ENCODE peak calls at places on chromosomes 3 and 15, in four cellular contexts. O is astrocyte of the spinal cord, U is AG09309, X is stomach. D is an unnamed sample.

GRCh38 chr15:38565287-38565670 is 665 bp upstream of the RASGRP1 start:
- DNase-seq in O (no peak), U (no peak), X (no peak), D (no peak)

GRCh38 chr3:166837535-166837934 is 542.6 kb downstream of the ZBBX start:
- DNase-seq in O (peak), U (no peak), X (no peak), D (peak)

GRCh38 chr3:5217824-5218595 is 30.5 kb downstream of the EDEM1 start:
- DNase-seq in O (peak), U (no peak), X (no peak), D (peak)

GRCh38 chr3:86578071-86578470 is 412.9 kb downstream of the VGLL3 start:
- DNase-seq in O (no peak), U (no peak), X (no peak), D (no peak)

GRCh38 chr3:63800097-63800496 is 19.0 kb upstream of the C3orf49 start:
- DNase-seq in O (no peak), U (no peak), X (no peak), D (no peak)

GRCh38 chr3:65583203-65583602 is 455.5 kb downstream of the MAGI1 start:
- DNase-seq in O (no peak), U (no peak), X (no peak), D (no peak)

GRCh38 chr3:168984872-168985271 is 678.6 kb downstream of the MECOM start:
- DNase-seq in O (no peak), U (no peak), X (no peak), D (no peak)

GRCh38 chr3:157572559-157573270 is 69.5 kb upstream of the VEPH1 start:
- DNase-seq in O (peak), U (peak), X (no peak), D (peak)

GRCh38 chr3:170448530-170449110 is 30.0 kb downstream of the CLDN11 start:
- DNase-seq in O (no peak), U (no peak), X (no peak), D (no peak)

GRCh38 chr15:79811406-79812405 is 85.1 kb downstream of the MTHFS start:
- DNase-seq in O (peak), U (peak), X (peak), D (peak)

GRCh38 chr15:64653757-64654156 is 121.6 kb downstream of the RBPMS2 start:
- DNase-seq in O (peak), U (no peak), X (no peak), D (peak)

GRCh38 chr3:53996153-53996861 is 104.6 kb upstream of the SELENOK start:
- DNase-seq in O (no peak), U (no peak), X (no peak), D (no peak)

GRCh38 chr3:158679547-158680000 is 7.1 kb upstream of the LXN start:
- DNase-seq in O (peak), U (no peak), X (no peak), D (peak)

GRCh38 chr15:77044228-77045042 is 26.5 kb downstream of the TSPAN3 start:
- DNase-seq in O (no peak), U (no peak), X (no peak), D (no peak)

GRCh38 chr3:192887047-192887446 is 30.6 kb downstream of the MB21D2 start:
- DNase-seq in O (peak), U (no peak), X (no peak), D (peak)

GRCh38 chr15:85579957-85580694 is 199.7 kb downstream of the AKAP13 start:
- DNase-seq in O (peak), U (no peak), X (peak), D (peak)

GRCh38 chr15:83210619-83211018 is 3.0 kb upstream of the HDGFL3 start:
- DNase-seq in O (peak), U (no peak), X (no peak), D (peak)

GRCh38 chr3:151743860-151744259 is 10.1 kb downstream of the AADACL2 start:
- DNase-seq in O (no peak), U (no peak), X (no peak), D (no peak)

GRCh38 chr3:175150812-175151411 is 291.8 kb downstream of the NAALADL2 start:
- DNase-seq in O (peak), U (no peak), X (no peak), D (no peak)

GRCh38 chr3:147924755-147925154 is 515.6 kb downstream of the ZIC1 start:
- DNase-seq in O (no peak), U (no peak), X (no peak), D (peak)

GRCh38 chr3:173770011-173770410 is 372.5 kb downstream of the NLGN1 start:
- DNase-seq in O (peak), U (peak), X (no peak), D (peak)

GRCh38 chr3:150913174-150913922 is 8.1 kb upstream of the MINDY4B start:
- DNase-seq in O (no peak), U (no peak), X (no peak), D (no peak)

GRCh38 chr15:64144565-64145281 is 6.8 kb upstream of the SNX22 start:
- DNase-seq in O (no peak), U (no peak), X (no peak), D (no peak)

GRCh38 chr15:68767833-68768232 is 52.9 kb downstream of the ANP32A start:
- DNase-seq in O (no peak), U (no peak), X (no peak), D (no peak)

GRCh38 chr3:173465112-173465511 is 67.6 kb downstream of the NLGN1 start:
- DNase-seq in O (peak), U (peak), X (no peak), D (peak)

GRCh38 chr15:69497634-69498033 is 45.0 kb downstream of the RPLP1 start:
- DNase-seq in O (no peak), U (no peak), X (no peak), D (no peak)

GRCh38 chr15:50234764-50235163 is 30.8 kb downstream of the HDC start:
- DNase-seq in O (no peak), U (no peak), X (no peak), D (no peak)

DNA sequence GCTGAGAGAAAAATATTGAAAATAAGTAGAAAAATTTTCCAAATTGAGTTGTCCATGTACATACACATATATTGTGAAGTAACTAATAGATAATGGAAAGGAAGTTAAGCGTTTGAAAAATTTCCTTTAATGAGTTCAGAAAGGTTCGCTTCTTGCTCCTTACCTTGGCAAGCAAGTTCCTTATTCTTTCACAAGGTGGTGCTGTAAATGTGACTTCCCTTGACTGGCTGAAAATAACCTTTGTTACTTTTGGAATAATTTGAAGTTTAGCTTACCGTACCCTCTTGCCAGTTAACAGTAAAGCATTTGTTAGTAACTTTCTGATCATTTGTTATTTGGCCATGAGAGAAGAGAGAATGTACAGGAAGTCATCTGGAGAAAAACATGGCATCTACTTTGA is 41.6 kb downstream of the PYDC2 start:
- DNase-seq in O (peak), U (no peak), X (no peak), D (no peak)
- TF ChIP-seq CTCF in O (peak), U (peak), X (no peak), D (peak)

GRCh38 chr3:149579838-149580542 is 77.8 kb downstream of the WWTR1 start:
- DNase-seq in O (peak), U (no peak), X (no peak), D (peak)

GRCh38 chr3:149581681-149582349 is 76.0 kb downstream of the WWTR1 start:
- DNase-seq in O (peak), U (peak), X (no peak), D (peak)

GRCh38 chr3:149577801-149578200 is 80.0 kb downstream of the WWTR1 start:
- DNase-seq in O (no peak), U (no peak), X (no peak), D (no peak)

GRCh38 chr3:149581248-149581647 is 76.6 kb downstream of the WWTR1 start:
- DNase-seq in O (peak), U (peak), X (no peak), D (peak)

DNA sequence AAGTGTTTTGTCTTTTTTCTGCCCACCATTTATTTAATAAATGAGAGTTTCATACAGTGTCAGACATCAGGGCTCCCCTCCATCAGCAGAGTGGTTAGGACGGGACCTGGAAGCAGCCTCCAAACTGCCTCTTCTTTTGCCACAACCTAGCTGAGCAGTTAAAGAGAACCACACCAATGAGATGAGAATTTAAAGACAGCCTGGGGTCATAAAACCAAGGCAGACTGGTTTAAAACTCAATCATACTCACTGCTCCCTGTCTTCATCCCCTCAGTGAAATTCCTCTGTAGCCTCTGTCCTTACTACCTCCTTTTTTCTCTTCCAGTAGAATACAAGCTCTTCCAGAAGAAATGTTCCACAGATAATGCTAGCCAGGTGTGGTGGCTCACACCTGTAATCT is 78.7 kb downstream of the WWTR1 start:
- DNase-seq in O (no peak), U (no peak), X (no peak), D (no peak)
- H3K4me3 ChIP-seq in O (no peak), U (no peak), X (no peak), D (no peak)

GRCh38 chr15:45611305-45611704 is 23.5 kb upstream of the SQOR start:
- DNase-seq in O (peak), U (no peak), X (no peak), D (peak)
- TF ChIP-seq CTCF in O (peak), U (peak), X (no peak), D (peak)

GRCh38 chr15:29675791-29676301 is 146.4 kb downstream of the TJP1 start:
- DNase-seq in O (no peak), U (no peak), X (no peak), D (no peak)
- H3K4me3 ChIP-seq in O (peak), U (peak), X (peak), D (peak)

GRCh38 chr3:128369881-128370642 is 96.6 kb downstream of the DNAJB8 start:
- DNase-seq in O (no peak), U (no peak), X (no peak), D (no peak)
- TF ChIP-seq CTCF in O (no peak), U (no peak), X (no peak), D (no peak)

DNA sequence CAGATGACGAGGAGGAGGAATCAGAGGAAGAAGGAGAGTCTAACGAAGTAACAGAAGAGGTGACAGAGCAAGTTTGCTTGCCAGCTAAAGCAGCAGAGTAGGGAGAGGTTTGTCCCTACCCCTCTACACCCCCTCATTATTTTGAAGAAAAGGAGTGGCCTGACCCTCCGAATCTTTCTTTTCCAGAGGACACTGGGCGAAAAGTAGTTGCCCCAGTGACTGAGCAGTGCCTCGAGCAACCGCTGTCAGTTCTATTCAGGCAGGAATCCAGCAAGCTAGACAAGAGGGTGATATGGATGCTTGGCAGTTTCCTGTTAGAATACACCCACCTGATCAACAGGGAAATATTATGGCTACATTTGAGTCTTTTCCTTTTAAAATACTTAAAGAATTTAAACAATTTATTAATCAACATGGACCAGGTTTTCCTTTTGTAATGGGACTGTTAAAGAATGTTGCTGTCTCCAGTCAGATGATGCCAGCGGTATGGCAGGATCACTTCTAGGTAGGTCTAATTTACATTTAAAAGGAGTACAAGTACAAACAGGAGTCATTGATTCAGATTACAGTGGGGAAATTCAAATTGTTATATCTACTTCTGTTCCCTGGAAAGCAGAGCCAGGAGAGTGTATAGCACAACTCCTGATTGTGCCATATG is 31.9 kb upstream of the ACVR2B start:
- DNase-seq in O (no peak), U (no peak), X (no peak), D (no peak)
- H3K4me3 ChIP-seq in O (no peak), U (no peak), X (peak), D (no peak)

GRCh38 chr15:47983533-47983932 is 137.3 kb upstream of the SLC24A5 start:
- DNase-seq in O (no peak), U (no peak), X (no peak), D (peak)
- TF ChIP-seq CTCF in O (no peak), U (no peak), X (no peak), D (no peak)

DNA sequence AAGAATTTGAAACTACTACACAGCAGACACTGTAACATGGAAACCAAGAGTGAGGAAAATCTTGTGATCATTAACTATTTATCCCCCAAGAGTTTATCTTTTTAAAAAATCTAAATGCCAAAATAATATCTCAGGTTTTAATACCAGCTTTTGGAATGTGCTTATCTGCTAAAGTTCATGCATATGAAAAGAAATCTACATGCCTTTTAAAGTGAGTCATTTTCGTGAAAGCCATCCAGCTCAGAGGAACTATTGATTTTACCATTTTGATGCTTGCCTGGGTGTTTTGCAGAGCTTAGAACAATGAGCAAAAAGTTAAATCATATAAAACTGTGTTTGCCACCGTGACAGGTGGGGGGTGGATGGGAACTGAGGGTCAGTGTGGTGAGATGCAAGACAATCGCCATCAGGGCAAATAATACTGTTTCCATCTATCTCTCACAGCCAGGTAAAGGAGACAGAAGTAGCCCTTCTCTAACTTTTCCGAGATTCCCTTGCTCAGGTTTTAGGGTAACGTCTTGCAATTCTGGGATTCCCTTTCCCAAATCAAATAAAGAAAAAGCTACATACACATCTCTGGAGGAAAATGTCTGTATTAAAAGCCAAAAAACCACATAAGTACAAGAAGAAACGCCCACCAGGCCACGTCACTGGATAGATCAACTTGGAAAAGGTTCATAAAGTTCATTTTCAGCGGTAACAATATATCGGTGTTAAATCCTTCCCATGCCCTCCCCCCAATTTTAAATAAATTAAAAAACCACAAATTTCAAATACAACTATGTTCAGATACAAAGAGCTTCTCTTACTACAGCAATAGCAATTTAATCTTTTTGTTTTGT is 2.0 kb downstream of the TMEM158 start:
- DNase-seq in O (peak), U (no peak), X (no peak), D (peak)
- H3K4me3 ChIP-seq in O (peak), U (peak), X (peak), D (peak)

DNA sequence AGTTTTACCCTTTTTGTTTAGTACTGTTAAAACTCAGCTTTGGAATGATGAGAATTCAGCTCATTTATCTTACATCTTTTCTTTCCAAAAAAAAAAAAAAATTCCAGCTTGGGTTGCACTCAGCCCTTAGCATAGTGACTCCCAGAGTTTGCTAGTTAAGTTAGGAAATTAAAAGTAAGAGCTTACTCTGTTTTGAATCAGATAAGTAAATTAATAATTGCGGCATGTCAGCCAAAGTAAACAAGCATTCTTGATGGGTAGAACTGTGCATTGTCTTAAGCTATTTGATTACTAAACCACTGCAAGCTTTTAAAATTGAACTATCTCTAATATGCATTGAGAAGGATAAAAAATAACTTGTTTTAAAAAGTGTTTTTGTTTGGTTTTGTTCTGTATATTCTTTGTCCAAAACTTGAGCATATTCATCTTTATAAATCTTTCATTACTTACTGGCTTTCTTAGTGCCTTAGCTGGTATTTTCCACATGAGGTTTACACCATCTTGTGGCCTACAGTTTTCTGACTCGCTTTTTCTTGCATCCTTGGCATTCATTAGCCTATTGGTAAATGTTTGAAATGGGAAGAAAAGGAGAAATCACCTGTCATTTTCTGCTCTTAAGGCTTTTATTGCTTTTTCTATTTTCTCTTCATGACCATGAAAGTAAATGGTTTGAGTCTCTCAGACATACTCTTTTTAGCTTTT is 107.6 kb downstream of the FILIP1L start:
- DNase-seq in O (peak), U (no peak), X (no peak), D (peak)
- TF ChIP-seq CTCF in O (peak), U (peak), X (no peak), D (peak)

GRCh38 chr3:129591932-129592331 is 14.5 kb downstream of the PLXND1 start:
- DNase-seq in O (no peak), U (no peak), X (no peak), D (no peak)

GRCh38 chr3:129593230-129593594 is 13.3 kb downstream of the PLXND1 start:
- DNase-seq in O (no peak), U (no peak), X (no peak), D (no peak)

GRCh38 chr3:129594907-129595390 is 11.5 kb downstream of the PLXND1 start:
- DNase-seq in O (no peak), U (no peak), X (no peak), D (no peak)

GRCh38 chr3:129592362-129593150 is 13.9 kb downstream of the PLXND1 start:
- DNase-seq in O (no peak), U (no peak), X (no peak), D (peak)

DNA sequence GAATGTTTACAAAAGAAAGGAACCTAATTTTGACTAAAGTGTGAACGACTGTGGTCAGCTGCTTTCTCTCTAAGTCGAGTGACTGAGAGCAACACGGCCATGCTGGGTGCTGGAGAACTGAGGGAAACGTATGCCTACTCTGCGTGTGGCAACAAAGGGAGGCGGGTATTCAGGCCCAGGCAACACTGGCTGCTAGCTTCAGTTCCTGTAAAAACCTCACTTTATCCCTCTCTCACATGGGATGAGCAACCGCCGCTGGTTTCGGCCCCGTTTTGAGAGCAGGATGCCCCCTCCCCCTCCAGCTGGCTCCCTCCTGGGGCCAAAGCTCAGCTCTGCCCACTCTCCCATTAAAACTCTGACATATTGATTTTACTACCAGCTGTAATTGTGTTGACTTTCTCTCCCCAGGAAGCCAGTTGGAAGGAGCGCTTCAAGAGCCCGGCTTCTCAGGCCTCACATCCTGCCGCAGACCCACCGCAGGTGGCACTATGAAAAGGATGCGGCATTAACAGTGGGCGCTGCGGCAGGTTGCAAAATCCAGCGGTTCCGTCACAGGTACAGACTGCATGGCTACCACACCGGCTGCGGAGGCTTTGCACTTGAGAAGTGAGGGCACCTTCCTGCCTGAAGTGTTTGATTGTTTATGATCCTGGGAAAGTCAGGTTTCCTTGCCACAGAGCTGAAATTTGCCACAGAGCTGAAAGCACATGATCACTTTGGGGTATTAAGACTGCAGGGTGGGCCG is 12.7 kb downstream of the PLXND1 start:
- DNase-seq in O (no peak), U (no peak), X (no peak), D (no peak)
- H3K4me3 ChIP-seq in O (no peak), U (no peak), X (no peak), D (no peak)